ENCODE peak calls at places on chromosomes 3 and 15, in nine cellular contexts. T, R, C, Y, A, N, S, E and F are unnamed samples. For H3K4me1, the result is how much of the 10 kb centered on the place peaks cover.

GRCh38 chr15:63107895-63108546 is 13.6 kb upstream of the LACTB start:
- DNase-seq in T (peak), R (no peak), C (peak), Y (peak), A (no peak), N (no peak), S (peak), E (peak), F (no peak)

GRCh38 chr3:127749361-127749760 is 73.0 kb downstream of the MGLL start:
- DNase-seq in T (no peak), R (no peak), C (no peak), Y (no peak), A (no peak), N (no peak), S (no peak), E (no peak), F (no peak)

GRCh38 chr15:28994142-28994829 is 108.5 kb downstream of the APBA2 start:
- DNase-seq in T (no peak), R (no peak), C (no peak), Y (no peak), A (no peak), N (no peak), S (no peak), E (no peak), F (no peak)

GRCh38 chr3:185559706-185560090 is 7.3 kb upstream of the LIPH start:
- DNase-seq in T (no peak), R (no peak), C (no peak), Y (no peak), A (no peak), N (no peak), S (no peak), E (no peak), F (no peak)

GRCh38 chr3:26104856-26105255 is 315.0 kb downstream of the OXSM start:
- DNase-seq in T (no peak), R (no peak), C (no peak), Y (no peak), A (no peak), N (no peak), S (no peak), E (no peak), F (no peak)

GRCh38 chr3:103440539-103441113 is 1005.8 kb downstream of the ZPLD1 start:
- DNase-seq in T (no peak), R (no peak), C (no peak), Y (peak), A (no peak), N (no peak), S (no peak), E (no peak), F (no peak)

GRCh38 chr3:75180235-75180944 is 483.7 kb upstream of the FRG2C start:
- DNase-seq in T (no peak), R (no peak), C (no peak), Y (no peak), A (no peak), N (no peak), S (no peak), E (no peak), F (no peak)

GRCh38 chr3:45544024-45544718 is 50.4 kb upstream of the LIMD1 start:
- DNase-seq in T (no peak), R (no peak), C (peak), Y (no peak), A (no peak), N (no peak), S (no peak), E (no peak), F (no peak)

GRCh38 chr3:152021951-152022461 is 148.6 kb downstream of the SUCNR1 start:
- DNase-seq in T (peak), R (no peak), C (no peak), Y (peak), A (no peak), N (no peak), S (peak), E (no peak), F (peak)

GRCh38 chr15:81087121-81087520 is 46.9 kb upstream of the CFAP161 start:
- DNase-seq in T (no peak), R (no peak), C (no peak), Y (no peak), A (no peak), N (no peak), S (no peak), E (no peak), F (no peak)

GRCh38 chr15:75945953-75946352 is 42.3 kb downstream of the FBXO22 start:
- DNase-seq in T (peak), R (no peak), C (no peak), Y (no peak), A (no peak), N (no peak), S (no peak), E (no peak), F (no peak)

GRCh38 chr3:109685084-109686079 is 348.0 kb upstream of the DPPA4 start:
- DNase-seq in T (peak), R (peak), C (no peak), Y (peak), A (peak), N (peak), S (peak), E (no peak), F (peak)

GRCh38 chr3:163817015-163817414 is 1261.3 kb downstream of the SI start:
- DNase-seq in T (no peak), R (no peak), C (no peak), Y (no peak), A (no peak), N (no peak), S (no peak), E (no peak), F (no peak)

GRCh38 chr3:128579927-128580326 is 70.7 kb downstream of the RPN1 start:
- DNase-seq in T (no peak), R (no peak), C (no peak), Y (no peak), A (no peak), N (no peak), S (no peak), E (no peak), F (no peak)

GRCh38 chr15:79221696-79222095 is 60.8 kb upstream of the ANKRD34C start:
- DNase-seq in T (no peak), R (no peak), C (no peak), Y (no peak), A (no peak), N (no peak), S (no peak), E (no peak), F (no peak)

GRCh38 chr15:29050870-29051269 is 165.1 kb downstream of the APBA2 start:
- DNase-seq in T (no peak), R (no peak), C (no peak), Y (no peak), A (no peak), N (no peak), S (no peak), E (no peak), F (no peak)

GRCh38 chr3:33105341-33105943 is 8.4 kb upstream of the CRTAP start:
- DNase-seq in T (no peak), R (no peak), C (no peak), Y (no peak), A (no peak), N (no peak), S (no peak), E (no peak), F (no peak)

GRCh38 chr3:195114026-195114425 is 156.9 kb downstream of the XXYLT1 start:
- DNase-seq in T (no peak), R (no peak), C (no peak), Y (no peak), A (no peak), N (no peak), S (peak), E (no peak), F (no peak)

GRCh38 chr3:193544289-193544688 is 10.4 kb downstream of the ATP13A4 start:
- DNase-seq in T (no peak), R (no peak), C (no peak), Y (no peak), A (no peak), N (no peak), S (no peak), E (no peak), F (no peak)

GRCh38 chr3:42701371-42702065 is 1.1 kb downstream of the HHATL start:
- DNase-seq in T (no peak), R (peak), C (peak), Y (peak), A (peak), N (no peak), S (peak), E (no peak), F (no peak)

GRCh38 chr3:159786489-159787181 is 202.0 kb upstream of the IL12A start:
- DNase-seq in T (no peak), R (no peak), C (no peak), Y (no peak), A (no peak), N (no peak), S (no peak), E (no peak), F (no peak)

GRCh38 chr3:1805331-1805730 is 293.3 kb upstream of the CNTN4 start:
- DNase-seq in T (peak), R (no peak), C (no peak), Y (no peak), A (no peak), N (no peak), S (no peak), E (no peak), F (no peak)

GRCh38 chr3:150223090-150223489 is 185.0 kb upstream of the TSC22D2 start:
- DNase-seq in T (no peak), R (no peak), C (no peak), Y (no peak), A (no peak), N (no peak), S (no peak), E (no peak), F (no peak)

GRCh38 chr15:37877851-37878577 is 56.4 kb upstream of the TMCO5A start:
- DNase-seq in T (peak), R (no peak), C (no peak), Y (peak), A (no peak), N (no peak), S (no peak), E (no peak), F (no peak)

GRCh38 chr15:25248583-25249235 is 190.1 kb downstream of the UBE3A start:
- DNase-seq in T (no peak), R (peak), C (no peak), Y (no peak), A (peak), N (no peak), S (no peak), E (peak), F (no peak)

GRCh38 chr15:33067456-33067855 is 127.1 kb downstream of the FMN1 start:
- DNase-seq in T (no peak), R (no peak), C (no peak), Y (peak), A (no peak), N (no peak), S (no peak), E (no peak), F (no peak)

GRCh38 chr3:63961891-63962290 is 49.7 kb upstream of the SCAANT1 start:
- DNase-seq in T (peak), R (no peak), C (peak), Y (peak), A (no peak), N (no peak), S (no peak), E (no peak), F (no peak)

GRCh38 chr15:52780172-52780980 is 9.8 kb downstream of the ONECUT1 start:
- DNase-seq in T (peak), R (peak), C (peak), Y (peak), A (peak), N (peak), S (no peak), E (no peak), F (no peak)

GRCh38 chr3:30616347-30617027 is 10.1 kb downstream of the TGFBR2 start:
- DNase-seq in T (no peak), R (no peak), C (no peak), Y (no peak), A (no peak), N (no peak), S (no peak), E (no peak), F (no peak)

GRCh38 chr3:30618508-30618907 is 12.1 kb downstream of the TGFBR2 start:
- DNase-seq in T (no peak), R (no peak), C (no peak), Y (no peak), A (no peak), N (no peak), S (no peak), E (no peak), F (no peak)

GRCh38 chr3:30615615-30616346 is 9.4 kb downstream of the TGFBR2 start:
- DNase-seq in T (no peak), R (no peak), C (no peak), Y (peak), A (no peak), N (no peak), S (no peak), E (no peak), F (no peak)

GRCh38 chr3:30617653-30618052 is 11.3 kb downstream of the TGFBR2 start:
- DNase-seq in T (no peak), R (no peak), C (no peak), Y (no peak), A (no peak), N (no peak), S (no peak), E (no peak), F (no peak)

GRCh38 chr3:30617069-30617468 is 10.7 kb downstream of the TGFBR2 start:
- DNase-seq in T (no peak), R (no peak), C (no peak), Y (no peak), A (no peak), N (no peak), S (no peak), E (no peak), F (no peak)
- H3K4me1 ChIP-seq in T (half or more), R (half or more), C (half or more), Y (under half), A (half or more), N (under half), S (under half), E (under half), F (under half)

GRCh38 chr3:81718311-81718710 is 43.1 kb downstream of the GBE1 start:
- DNase-seq in T (no peak), R (no peak), C (no peak), Y (no peak), A (no peak), N (no peak), S (no peak), E (no peak), F (no peak)
- H3K4me3 ChIP-seq in T (no peak), R (no peak), C (no peak), Y (no peak), A (no peak), N (no peak), S (no peak), E (no peak), F (no peak)

GRCh38 chr3:190048831-190049541 is 71.7 kb downstream of the P3H2 start:
- DNase-seq in T (peak), R (no peak), C (no peak), Y (peak), A (no peak), N (no peak), S (no peak), E (peak), F (no peak)
- H3K27ac ChIP-seq in T (peak), R (peak), C (no peak), Y (no peak), A (no peak), N (no peak), S (no peak), E (no peak), F (no peak)

GRCh38 chr3:188335656-188336055 is 181.7 kb downstream of the LPP start:
- DNase-seq in T (no peak), R (no peak), C (no peak), Y (peak), A (no peak), N (no peak), S (no peak), E (no peak), F (no peak)
- H3K4me1 ChIP-seq in T (under half), R (half or more), C (under half), Y (under half), A (under half), N (under half), S (under half), E (under half), F (under half)

GRCh38 chr3:187368765-187369450 is 723 bp downstream of the RTP4 start:
- DNase-seq in T (peak), R (no peak), C (no peak), Y (no peak), A (no peak), N (no peak), S (no peak), E (no peak), F (no peak)
- H3K4me3 ChIP-seq in T (no peak), R (peak), C (peak), Y (no peak), A (peak), N (peak), S (peak), E (peak), F (peak)